ENCODE peak calls at places on chromosomes 11 and 22, in ten cellular contexts. P is right cardiac atrium; C is right atrium auricular region; A is HCT116; E is sigmoid colon; Z is left lung; X is A549; D is ascending aorta; F is endothelial cell of umbilical vein; K is effector memory CD4-positive, alpha-beta T cell. M is an unnamed sample.
A peak's percentile ranks its signal among the peaks of the same experiment; 100 is the strongest.

GRCh38 chr22:27715078-27715477 is 86.5 kb downstream of the MN1 start:
- DNase-seq in P (no peak), C (no peak), A (no peak), E (no peak), Z (peak; percentile 58), X (no peak), D (no peak), F (no peak), K (no peak), M (no peak)

GRCh38 chr11:123560001-123560400 is 94.4 kb downstream of the SCN3B start:
- DNase-seq in P (peak; percentile 76), C (peak; percentile 68), A (no peak), E (peak; percentile 78), Z (no peak), X (no peak), D (no peak), F (no peak), K (no peak), M (no peak)

GRCh38 chr11:17386331-17387084 is 2.0 kb downstream of the KCNJ11 start:
- DNase-seq in P (peak; percentile 55), C (no peak), A (peak; percentile 18), E (no peak), Z (no peak), X (peak; percentile 69), D (no peak), F (peak; percentile 31), K (no peak), M (no peak)

GRCh38 chr11:7686761-7687160 is 13.5 kb upstream of the CYB5R2 start:
- DNase-seq in P (no peak), C (no peak), A (no peak), E (no peak), Z (no peak), X (no peak), D (no peak), F (no peak), K (no peak), M (no peak)

GRCh38 chr11:95264881-95265280 is 33.9 kb upstream of the SESN3 start:
- DNase-seq in P (no peak), C (no peak), A (no peak), E (no peak), Z (no peak), X (no peak), D (no peak), F (no peak), K (no peak), M (no peak)

GRCh38 chr11:92657226-92657625 is 312.2 kb upstream of the MTNR1B start:
- DNase-seq in P (no peak), C (no peak), A (no peak), E (no peak), Z (no peak), X (no peak), D (no peak), F (no peak), K (no peak), M (no peak)

GRCh38 chr11:60485987-60486386 is 6.6 kb upstream of the MS4A12 start:
- DNase-seq in P (no peak), C (no peak), A (peak; percentile 79), E (no peak), Z (no peak), X (peak; percentile 37), D (no peak), F (peak; percentile 17), K (no peak), M (no peak)

GRCh38 chr22:28792491-28793383 is 7.6 kb downstream of the XBP1 start:
- DNase-seq in P (no peak), C (no peak), A (no peak), E (no peak), Z (no peak), X (no peak), D (no peak), F (no peak), K (no peak), M (no peak)

DNA sequence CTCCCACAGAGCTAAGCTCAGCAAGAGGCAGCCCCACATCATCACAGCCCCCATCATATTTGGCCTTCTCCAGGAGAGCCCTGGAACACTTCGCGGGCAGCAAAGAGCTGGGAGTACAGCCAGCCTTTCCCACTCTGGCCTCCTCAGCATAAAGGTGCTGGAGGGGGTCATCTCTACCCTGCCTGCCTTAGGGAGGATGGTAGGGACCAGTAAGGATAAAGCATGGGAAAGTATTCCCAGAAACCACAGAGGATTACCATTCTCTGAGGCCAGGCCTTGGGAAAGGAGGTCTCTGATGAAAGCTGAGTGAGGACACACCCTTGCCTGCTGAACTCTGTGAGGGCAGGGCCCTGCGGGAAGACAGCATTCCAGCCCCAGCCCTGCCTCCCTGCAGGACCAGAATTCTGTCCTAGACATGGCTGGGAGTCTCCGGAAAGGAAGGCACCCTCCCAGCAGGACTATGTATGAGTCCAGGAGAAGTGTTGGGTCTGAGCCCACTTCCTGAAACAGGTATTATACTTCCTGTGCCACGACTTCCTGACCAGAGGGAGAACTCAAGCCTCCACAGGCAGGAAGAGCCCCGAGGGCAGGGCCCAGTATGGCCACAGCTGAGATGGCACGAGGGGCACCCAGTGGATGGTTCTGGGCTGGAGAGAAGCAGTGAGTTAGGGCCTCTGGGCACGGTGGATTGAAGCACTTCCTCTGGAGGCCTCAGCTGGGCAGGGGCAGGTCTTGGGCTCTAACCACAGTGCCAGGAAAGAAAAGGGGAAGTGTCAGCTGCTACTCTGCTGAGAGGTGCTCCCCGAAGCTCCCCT is 12.9 kb upstream of the CASTOR1 start:
- DNase-seq in P (peak; percentile 56), C (no peak), A (no peak), E (peak; percentile 81), Z (peak; percentile 84), X (no peak), D (no peak), F (no peak), K (no peak), M (no peak)
- H3K4me1 ChIP-seq in P (peaks cover 39% of the 10 kb centered on the region), C (no peaks in the 10 kb centered on the region), A (peaks cover 71% of the 10 kb centered on the region), E (peaks cover 84% of the 10 kb centered on the region), Z (peaks cover 89% of the 10 kb centered on the region), X (peaks cover 9% of the 10 kb centered on the region), D (peaks cover 40% of the 10 kb centered on the region), F (peaks cover 36% of the 10 kb centered on the region), K (peaks cover 78% of the 10 kb centered on the region), M (peaks cover 99% of the 10 kb centered on the region)

GRCh38 chr22:41781508-41781906 is 19.0 kb upstream of the CCDC134 start:
- DNase-seq in P (no peak), C (no peak), A (no peak), E (no peak), Z (no peak), X (no peak), D (no peak), F (no peak), K (no peak), M (no peak)
- H3K4me3 ChIP-seq in P (no peak overlapping the region), C (no peak overlapping the region), A (no peak overlapping the region), E (no peak overlapping the region), Z (peak overlapping the region; percentile 40), X (no peak overlapping the region), D (peak overlapping the region; percentile 20), F (no peak overlapping the region), K (peak overlapping the region; percentile 60), M (no peak overlapping the region)

GRCh38 chr11:128741511-128741910 is 47.6 kb downstream of the FLI1 start:
- DNase-seq in P (no peak), C (no peak), A (no peak), E (no peak), Z (no peak), X (no peak), D (no peak), F (no peak), K (no peak), M (no peak)
- H3K4me1 ChIP-seq in P (peaks cover 6% of the 10 kb centered on the region), C (no peaks in the 10 kb centered on the region), A (no peaks in the 10 kb centered on the region), E (peaks cover 13% of the 10 kb centered on the region), Z (peaks cover 93% of the 10 kb centered on the region), X (no peaks in the 10 kb centered on the region), D (no peaks in the 10 kb centered on the region), F (peaks cover 9% of the 10 kb centered on the region), K (peaks cover 64% of the 10 kb centered on the region), M (peaks cover 7% of the 10 kb centered on the region)

GRCh38 chr11:35007277-35007676 is 90.9 kb downstream of the PDHX start:
- DNase-seq in P (no peak), C (no peak), A (no peak), E (no peak), Z (no peak), X (no peak), D (no peak), F (no peak), K (no peak), M (no peak)

GRCh38 chr11:35009191-35009940 is 92.9 kb downstream of the PDHX start:
- DNase-seq in P (no peak), C (no peak), A (peak; percentile 96), E (no peak), Z (no peak), X (peak; percentile 92), D (no peak), F (no peak), K (no peak), M (no peak)

GRCh38 chr11:35005156-35005780 is 88.8 kb downstream of the PDHX start:
- DNase-seq in P (no peak), C (no peak), A (no peak), E (no peak), Z (no peak), X (peak; percentile 19), D (no peak), F (no peak), K (no peak), M (no peak)

GRCh38 chr11:35003658-35004057 is 87.2 kb downstream of the PDHX start:
- DNase-seq in P (no peak), C (no peak), A (no peak), E (no peak), Z (no peak), X (no peak), D (no peak), F (no peak), K (no peak), M (no peak)

DNA sequence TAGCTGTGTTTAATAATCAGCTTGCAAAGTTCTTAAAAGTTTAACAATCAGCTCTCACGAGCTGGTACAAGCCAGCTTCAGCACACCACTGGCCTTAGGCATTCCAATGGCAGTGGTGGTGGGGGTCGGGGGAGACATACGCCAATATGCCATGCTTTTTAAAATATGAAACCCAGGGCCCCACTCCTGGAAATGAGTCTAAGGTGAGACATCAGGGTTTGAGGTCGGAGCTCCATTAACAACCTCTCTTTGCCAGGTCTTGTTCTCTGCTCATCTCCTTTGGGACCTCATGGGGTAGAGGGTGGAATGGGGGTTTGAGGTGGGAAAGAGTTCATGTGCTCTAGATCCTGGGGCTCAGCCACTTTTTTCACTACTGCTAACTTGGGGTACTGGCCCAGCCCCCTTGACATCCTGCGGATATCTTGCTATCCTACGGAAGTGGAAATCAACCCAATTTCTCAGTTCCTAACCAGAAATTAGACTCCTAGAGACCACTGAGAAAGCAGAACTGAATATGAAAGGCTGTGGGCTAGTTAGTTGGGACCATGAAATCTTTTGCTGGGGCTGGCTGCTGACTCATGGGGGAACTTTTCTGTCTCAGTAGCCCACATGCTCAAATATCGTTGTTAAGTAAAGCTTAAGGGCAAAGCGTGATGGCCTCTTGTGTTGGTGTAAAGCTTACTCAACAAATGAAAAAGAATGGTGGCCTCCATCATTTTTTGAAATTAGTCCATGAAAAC is 90.1 kb downstream of the PDHX start:
- DNase-seq in P (no peak), C (no peak), A (no peak), E (no peak), Z (no peak), X (no peak), D (no peak), F (no peak), K (no peak), M (no peak)
- H3K4me3 ChIP-seq in P (no peak overlapping the region), C (no peak overlapping the region), A (no peak overlapping the region), E (no peak overlapping the region), Z (no peak overlapping the region), X (no peak overlapping the region), D (no peak overlapping the region), F (no peak overlapping the region), K (no peak overlapping the region), M (no peak overlapping the region)

M was measured in vagina.